ENCODE peak calls at places on chromosomes 3 and 15, in nine cellular contexts. B, O, J, P, I, A, K, D and G are unnamed samples.

GRCh38 chr3:164236856-164237255 is 841.4 kb downstream of the SI start:
- DNase-seq in K (no peak), D (no peak), P (no peak), B (no peak), A (peak), J (no peak), I (no peak), O (no peak), G (no peak)

GRCh38 chr3:59609967-59610366 is 560.1 kb upstream of the CFAP20DC start:
- DNase-seq in J (peak), I (no peak), B (peak), P (no peak), O (peak), K (peak), D (no peak), A (no peak), G (no peak)

GRCh38 chr3:131401978-131402377 is 20.4 kb downstream of the NUDT16 start:
- DNase-seq in A (no peak), O (no peak), K (no peak), I (no peak), B (no peak), P (no peak), J (no peak), D (no peak), G (no peak)

GRCh38 chr15:64740361-64741170 is 34.8 kb downstream of the RBPMS2 start:
- DNase-seq in P (peak), A (peak), O (peak), J (peak), D (peak), B (peak), I (no peak), K (no peak), G (peak)

GRCh38 chr15:98077186-98077585 is 116.7 kb downstream of the ARRDC4 start:
- DNase-seq in B (peak), J (peak), D (peak), P (no peak), K (no peak), A (no peak), O (no peak), I (no peak), G (no peak)

GRCh38 chr3:43191116-43191515 is 85.2 kb upstream of the POMGNT2 start:
- DNase-seq in J (no peak), K (no peak), P (no peak), A (peak), O (no peak), D (no peak), B (no peak), I (no peak), G (no peak)

GRCh38 chr3:23052230-23053019 is 150.7 kb upstream of the UBE2E2 start:
- DNase-seq in I (no peak), P (peak), B (no peak), J (peak), K (no peak), A (peak), O (no peak), D (no peak), G (no peak)

GRCh38 chr3:165521131-165521871 is 315.9 kb downstream of the BCHE start:
- DNase-seq in A (no peak), B (peak), O (no peak), D (no peak), P (no peak), I (no peak), K (no peak), J (no peak), G (no peak)

GRCh38 chr3:129249284-129250065 is at the start of gene COPG1:
- DNase-seq in K (peak), B (peak), I (peak), A (peak), J (peak), D (peak), O (peak), P (peak), G (peak)

GRCh38 chr3:196141052-196141865 is 59.4 kb upstream of the TFRC start:
- DNase-seq in A (no peak), K (no peak), I (no peak), D (no peak), J (no peak), B (no peak), O (no peak), P (no peak), G (no peak)

GRCh38 chr15:30065025-30065801 is 17.5 kb upstream of the GOLGA8J start:
- DNase-seq in P (no peak), O (no peak), D (no peak), J (peak), K (no peak), B (peak), A (peak), I (peak), G (no peak)

GRCh38 chr3:157527471-157527881 is 24.3 kb upstream of the VEPH1 start:
- DNase-seq in K (no peak), J (peak), P (no peak), D (no peak), B (no peak), A (no peak), O (no peak), I (no peak), G (no peak)

GRCh38 chr3:182129745-182130144 is 418.0 kb downstream of the SOX2 start:
- DNase-seq in K (no peak), B (no peak), A (no peak), I (no peak), D (no peak), O (no peak), P (no peak), J (no peak), G (no peak)

GRCh38 chr3:194894538-194894937 is 208.9 kb downstream of the FAM43A start:
- DNase-seq in I (no peak), J (no peak), O (no peak), B (no peak), P (no peak), A (no peak), D (no peak), K (no peak), G (no peak)

GRCh38 chr15:66105286-66105984 is 148.1 kb downstream of the MEGF11 start:
- DNase-seq in O (no peak), B (no peak), P (no peak), D (no peak), A (no peak), I (no peak), K (no peak), J (no peak), G (peak)

GRCh38 chr15:79088426-79089205 is 2.0 kb downstream of the RASGRF1 start:
- DNase-seq in O (no peak), K (no peak), D (peak), P (no peak), J (no peak), B (no peak), A (no peak), I (no peak), G (no peak)

GRCh38 chr3:101219842-101220560 is 100.4 kb downstream of the IMPG2 start:
- DNase-seq in K (no peak), A (no peak), O (no peak), D (no peak), P (no peak), J (no peak), B (no peak), I (no peak), G (no peak)

GRCh38 chr15:50881121-50882048 is 27.1 kb upstream of the AP4E1 start:
- DNase-seq in B (peak), I (no peak), J (peak), A (no peak), O (no peak), K (no peak), D (no peak), P (no peak), G (no peak)

GRCh38 chr3:134709563-134710312 is 58.9 kb upstream of the KY start:
- DNase-seq in B (no peak), A (no peak), I (no peak), D (no peak), K (no peak), O (peak), J (peak), P (no peak), G (no peak)

GRCh38 chr15:89187911-89188514 is 33.4 kb downstream of the RLBP1 start:
- DNase-seq in D (no peak), B (no peak), J (peak), K (no peak), O (no peak), A (no peak), I (no peak), P (no peak), G (no peak)

GRCh38 chr3:194869482-194870169 is 183.9 kb downstream of the FAM43A start:
- DNase-seq in A (peak), J (peak), I (no peak), D (no peak), P (peak), B (peak), O (no peak), K (no peak), G (no peak)

GRCh38 chr15:51227967-51228783 is 110.2 kb downstream of the CYP19A1 start:
- DNase-seq in I (peak), P (peak), B (peak), O (peak), A (peak), D (peak), J (peak), K (no peak), G (no peak)

GRCh38 chr3:16066975-16067374 is 107.5 kb upstream of the GALNT15 start:
- DNase-seq in I (peak), J (peak), D (no peak), K (no peak), P (peak), A (peak), B (peak), O (no peak), G (no peak)

GRCh38 chr15:40756938-40757337 is 1.9 kb upstream of the RMDN3 start:
- DNase-seq in I (no peak), B (no peak), A (no peak), K (no peak), O (no peak), D (no peak), P (no peak), J (no peak), G (no peak)

GRCh38 chr15:74612677-74613076 is 3.0 kb upstream of the CLK3 start:
- DNase-seq in I (no peak), J (no peak), K (no peak), P (no peak), B (no peak), A (no peak), O (no peak), D (no peak), G (no peak)

GRCh38 chr3:185815391-185816282 is 9.2 kb downstream of the IGF2BP2 start:
- DNase-seq in K (no peak), B (no peak), D (no peak), A (no peak), J (no peak), O (no peak), I (no peak), P (no peak), G (no peak)

GRCh38 chr3:100033814-100034490 is 80.3 kb downstream of the FILIP1L start:
- DNase-seq in O (no peak), A (no peak), B (no peak), K (no peak), J (peak), D (no peak), I (no peak), P (no peak), G (no peak)

GRCh38 chr3:192434186-192434585 is 293.2 kb downstream of the FGF12 start:
- DNase-seq in I (no peak), A (no peak), K (no peak), J (no peak), O (no peak), B (no peak), D (no peak), P (no peak), G (no peak)

GRCh38 chr15:25437751-25438600 is 848 bp downstream of the UBE3A start:
- DNase-seq in B (peak), J (peak), O (peak), K (peak), I (no peak), D (peak), A (peak), P (peak), G (no peak)

GRCh38 chr15:89201465-89202005 is 19.8 kb downstream of the RLBP1 start:
- DNase-seq in J (no peak), K (no peak), B (no peak), P (no peak), A (no peak), D (no peak), I (no peak), O (no peak), G (no peak)

GRCh38 chr3:193829781-193830180 is 236.8 kb downstream of the OPA1 start:
- DNase-seq in I (no peak), J (peak), A (peak), K (peak), O (no peak), B (peak), P (no peak), D (no peak), G (no peak)

GRCh38 chr3:192917258-192917507 is 473 bp downstream of the MB21D2 start:
- DNase-seq in A (no peak), K (no peak), D (no peak), J (no peak), O (no peak), I (no peak), P (no peak), B (no peak), G (no peak)

GRCh38 chr3:1179116-1179515 is 86.3 kb downstream of the CNTN6 start:
- DNase-seq in I (no peak), J (peak), O (no peak), D (no peak), P (no peak), A (no peak), B (no peak), K (no peak), G (no peak)

GRCh38 chr15:60554494-60554893 is 75.6 kb upstream of the ICE2 start:
- DNase-seq in A (no peak), I (no peak), B (no peak), O (no peak), P (no peak), D (no peak), K (no peak), J (no peak), G (no peak)

GRCh38 chr3:97958396-97958795 is 13.8 kb downstream of the RIOX2 start:
- DNase-seq in I (no peak), D (no peak), K (no peak), B (no peak), P (no peak), O (no peak), A (no peak), J (no peak), G (no peak)

GRCh38 chr15:76974456-76975083 is 20.4 kb upstream of the PSTPIP1 start:
- DNase-seq in B (no peak), P (no peak), I (no peak), K (no peak), O (no peak), A (no peak), J (no peak), D (no peak), G (no peak)
- H3K4me3 ChIP-seq in B (no peak), P (no peak), I (no peak), K (no peak), O (no peak), A (no peak), J (no peak), D (no peak), G (no peak)

GRCh38 chr15:101296418-101297405 is 1.7 kb upstream of the SNRPA1 start:
- DNase-seq in I (no peak), A (peak), D (no peak), P (peak), J (peak), K (no peak), O (no peak), B (peak), G (no peak)
- H3K4me3 ChIP-seq in I (no peak), A (peak), D (no peak), P (peak), J (peak), K (no peak), O (no peak), B (no peak), G (peak)

DNA sequence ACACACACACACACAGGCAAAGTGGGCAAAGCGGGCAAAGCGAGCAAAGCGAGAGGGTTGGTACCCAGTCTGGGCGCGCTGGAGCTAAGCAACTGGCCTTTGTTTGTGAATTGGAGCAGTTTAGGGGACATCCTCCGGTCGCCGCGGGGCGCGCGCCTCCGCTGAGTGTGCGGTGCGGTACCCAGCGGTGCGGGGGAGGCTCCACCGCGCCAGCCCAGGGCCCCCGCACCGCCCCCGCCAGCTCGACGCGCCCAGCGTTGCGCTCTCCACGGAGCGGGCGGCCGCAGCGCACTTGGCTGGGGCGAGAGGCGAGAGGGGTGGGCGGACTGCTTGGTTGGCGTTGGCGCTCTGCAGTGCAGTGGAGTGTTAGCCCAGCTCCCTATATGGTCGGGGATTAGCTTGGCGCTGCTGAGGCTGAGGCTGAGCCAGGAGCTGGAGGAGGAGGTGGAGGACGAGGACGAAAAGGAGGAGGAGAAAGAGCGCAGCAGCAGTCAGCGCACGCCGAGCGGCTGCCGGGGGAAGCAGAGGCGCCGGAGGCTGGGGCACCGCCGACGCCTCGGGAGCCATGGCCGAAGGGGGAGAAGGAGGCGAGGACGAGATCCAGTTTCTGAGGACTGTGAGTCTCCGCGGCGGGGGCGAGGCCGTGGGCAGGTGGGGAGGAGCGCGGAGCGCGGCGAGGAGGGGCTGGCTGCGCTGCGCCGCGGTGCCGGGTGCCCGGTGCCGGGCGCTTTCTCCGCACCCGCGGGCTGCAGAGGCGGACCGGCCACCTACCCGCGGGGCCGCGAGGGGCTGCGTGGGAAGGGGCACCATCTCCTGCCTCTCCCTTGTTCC is at the start of gene RYR3:
- DNase-seq in D (peak), K (no peak), J (peak), A (no peak), O (no peak), B (peak), I (no peak), P (no peak), G (no peak)
- H3K4me3 ChIP-seq in D (peak), K (no peak), J (no peak), A (no peak), O (peak), B (no peak), I (no peak), P (peak), G (no peak)

GRCh38 chr3:187794731-187795130 is 49.5 kb upstream of the BCL6 start:
- DNase-seq in I (no peak), K (no peak), P (no peak), A (no peak), J (no peak), B (no peak), D (no peak), O (no peak), G (no peak)
- H3K4me3 ChIP-seq in I (no peak), K (no peak), P (no peak), A (no peak), J (no peak), B (no peak), D (no peak), O (no peak), G (no peak)

GRCh38 chr15:68483165-68483564 is 51.2 kb upstream of the ITGA11 start:
- DNase-seq in I (no peak), K (no peak), O (peak), B (no peak), J (no peak), D (no peak), P (no peak), A (no peak), G (no peak)
- H3K4me3 ChIP-seq in I (no peak), K (no peak), O (no peak), B (no peak), J (no peak), D (no peak), P (no peak), A (no peak), G (no peak)

GRCh38 chr3:57538465-57538864 is 5.7 kb downstream of the DNAH12 start:
- DNase-seq in I (no peak), A (no peak), B (peak), D (no peak), J (no peak), O (no peak), P (no peak), K (no peak), G (peak)

GRCh38 chr3:57545636-57546268 is 1.6 kb upstream of the DNAH12 start:
- DNase-seq in I (no peak), P (no peak), O (peak), D (no peak), K (peak), J (no peak), B (no peak), A (no peak), G (no peak)

GRCh38 chr3:57546616-57547015 is 2.5 kb upstream of the DNAH12 start:
- DNase-seq in O (no peak), P (no peak), B (no peak), J (no peak), K (no peak), D (no peak), I (no peak), A (no peak), G (no peak)

GRCh38 chr3:57544181-57545125 is at the start of gene DNAH12:
- DNase-seq in A (peak), I (no peak), P (no peak), D (no peak), B (peak), K (peak), O (no peak), J (peak), G (no peak)
- H3K4me3 ChIP-seq in A (peak), I (no peak), P (no peak), D (peak), B (peak), K (no peak), O (peak), J (peak), G (peak)